ENCODE peak calls at places on chromosomes 1 and 21, in nine cellular contexts. One of them, this sample, is unnamed.

GRCh38 chr1:192604979-192605620 is 29.5 kb downstream of the RGS1 start:
- DNase-seq in HL-60: no peak
- DNase-seq in GM12865: peak
- DNase-seq in prostate gland: no peak
- DNase-seq in CD4-positive, alpha-beta T cell: no peak
- DNase-seq in Calu3: no peak
- DNase-seq in osteocyte: no peak
- DNase-seq in AG04449: no peak
- DNase-seq in RWPE1: no peak
- DNase-seq in this sample: no peak

GRCh38 chr1:34907487-34908090 is 21.9 kb downstream of the DLGAP3 start:
- DNase-seq in HL-60: no peak
- DNase-seq in prostate gland: no peak
- DNase-seq in Calu3: no peak
- DNase-seq in RWPE1: no peak
- DNase-seq in AG04449: no peak
- DNase-seq in osteocyte: no peak
- DNase-seq in GM12865: no peak
- DNase-seq in CD4-positive, alpha-beta T cell: no peak
- DNase-seq in this sample: no peak

GRCh38 chr1:151199860-151200581 is 1.7 kb downstream of the PIP5K1A start:
- DNase-seq in CD4-positive, alpha-beta T cell: no peak
- DNase-seq in osteocyte: no peak
- DNase-seq in Calu3: no peak
- DNase-seq in GM12865: peak
- DNase-seq in prostate gland: no peak
- DNase-seq in RWPE1: peak
- DNase-seq in HL-60: no peak
- DNase-seq in AG04449: no peak
- DNase-seq in this sample: no peak

GRCh38 chr21:17343055-17343454 is 169.8 kb upstream of the CXADR start:
- DNase-seq in prostate gland: no peak
- DNase-seq in GM12865: peak
- DNase-seq in AG04449: no peak
- DNase-seq in osteocyte: no peak
- DNase-seq in HL-60: no peak
- DNase-seq in Calu3: peak
- DNase-seq in CD4-positive, alpha-beta T cell: no peak
- DNase-seq in RWPE1: peak
- DNase-seq in this sample: no peak

GRCh38 chr1:94713472-94714141 is 106.5 kb upstream of the SLC44A3 start:
- DNase-seq in GM12865: peak
- DNase-seq in RWPE1: peak
- DNase-seq in HL-60: peak
- DNase-seq in CD4-positive, alpha-beta T cell: no peak
- DNase-seq in Calu3: peak
- DNase-seq in osteocyte: no peak
- DNase-seq in prostate gland: peak
- DNase-seq in AG04449: peak
- DNase-seq in this sample: peak

GRCh38 chr1:82392513-82392912 is 591.8 kb downstream of the ADGRL2 start:
- DNase-seq in GM12865: no peak
- DNase-seq in AG04449: peak
- DNase-seq in Calu3: no peak
- DNase-seq in osteocyte: no peak
- DNase-seq in HL-60: no peak
- DNase-seq in prostate gland: no peak
- DNase-seq in CD4-positive, alpha-beta T cell: no peak
- DNase-seq in RWPE1: peak
- DNase-seq in this sample: no peak

GRCh38 chr1:62100442-62100841 is 94.2 kb upstream of the L1TD1 start:
- DNase-seq in AG04449: no peak
- DNase-seq in RWPE1: no peak
- DNase-seq in HL-60: no peak
- DNase-seq in osteocyte: no peak
- DNase-seq in CD4-positive, alpha-beta T cell: no peak
- DNase-seq in Calu3: no peak
- DNase-seq in prostate gland: no peak
- DNase-seq in GM12865: no peak
- DNase-seq in this sample: no peak

GRCh38 chr1:113684153-113684541 is 75.1 kb downstream of the PHTF1 start:
- DNase-seq in CD4-positive, alpha-beta T cell: no peak
- DNase-seq in GM12865: no peak
- DNase-seq in prostate gland: peak
- DNase-seq in AG04449: no peak
- DNase-seq in Calu3: no peak
- DNase-seq in HL-60: no peak
- DNase-seq in osteocyte: no peak
- DNase-seq in RWPE1: no peak
- DNase-seq in this sample: no peak

GRCh38 chr1:91864017-91864700 is 21.8 kb downstream of the TGFBR3 start:
- DNase-seq in RWPE1: peak
- DNase-seq in HL-60: no peak
- DNase-seq in prostate gland: peak
- DNase-seq in CD4-positive, alpha-beta T cell: no peak
- DNase-seq in osteocyte: no peak
- DNase-seq in Calu3: no peak
- DNase-seq in GM12865: peak
- DNase-seq in AG04449: no peak
- DNase-seq in this sample: no peak

GRCh38 chr1:77560741-77561140 is 121.7 kb downstream of the ZZZ3 start:
- DNase-seq in HL-60: no peak
- DNase-seq in CD4-positive, alpha-beta T cell: no peak
- DNase-seq in GM12865: no peak
- DNase-seq in Calu3: no peak
- DNase-seq in prostate gland: no peak
- DNase-seq in RWPE1: no peak
- DNase-seq in AG04449: no peak
- DNase-seq in osteocyte: no peak
- DNase-seq in this sample: no peak

GRCh38 chr1:67347688-67348472 is 40.2 kb downstream of the IL12RB2 start:
- DNase-seq in CD4-positive, alpha-beta T cell: no peak
- DNase-seq in Calu3: peak
- DNase-seq in HL-60: no peak
- DNase-seq in prostate gland: peak
- DNase-seq in AG04449: no peak
- DNase-seq in GM12865: peak
- DNase-seq in RWPE1: peak
- DNase-seq in osteocyte: no peak
- DNase-seq in this sample: peak

GRCh38 chr1:41891403-41891896 is 27.3 kb downstream of the HIVEP3 start:
- DNase-seq in GM12865: peak
- DNase-seq in osteocyte: no peak
- DNase-seq in CD4-positive, alpha-beta T cell: peak
- DNase-seq in AG04449: no peak
- DNase-seq in RWPE1: peak
- DNase-seq in prostate gland: no peak
- DNase-seq in HL-60: no peak
- DNase-seq in Calu3: peak
- DNase-seq in this sample: peak

GRCh38 chr1:64215576-64215975 is 12.2 kb downstream of the UBE2U start:
- DNase-seq in prostate gland: no peak
- DNase-seq in osteocyte: no peak
- DNase-seq in Calu3: no peak
- DNase-seq in HL-60: no peak
- DNase-seq in GM12865: no peak
- DNase-seq in CD4-positive, alpha-beta T cell: no peak
- DNase-seq in AG04449: no peak
- DNase-seq in RWPE1: no peak
- DNase-seq in this sample: no peak

GRCh38 chr1:167762061-167762746 is 40.4 kb downstream of the MPZL1 start:
- DNase-seq in AG04449: no peak
- DNase-seq in Calu3: no peak
- DNase-seq in CD4-positive, alpha-beta T cell: peak
- DNase-seq in HL-60: no peak
- DNase-seq in osteocyte: no peak
- DNase-seq in RWPE1: no peak
- DNase-seq in GM12865: no peak
- DNase-seq in prostate gland: no peak
- DNase-seq in this sample: no peak
- TF ChIP-seq CTCF in AG04449: no peak
- TF ChIP-seq CTCF in Calu3: no peak
- TF ChIP-seq CTCF in CD4-positive, alpha-beta T cell: no peak
- TF ChIP-seq CTCF in HL-60: no peak
- TF ChIP-seq CTCF in osteocyte: no peak
- TF ChIP-seq CTCF in RWPE1: no peak
- TF ChIP-seq CTCF in GM12865: no peak
- TF ChIP-seq CTCF in prostate gland: no peak
- TF ChIP-seq CTCF in this sample: no peak

GRCh38 chr21:20040768-20041167 is 957.4 kb upstream of the NCAM2 start:
- DNase-seq in CD4-positive, alpha-beta T cell: no peak
- DNase-seq in AG04449: no peak
- DNase-seq in Calu3: no peak
- DNase-seq in GM12865: no peak
- DNase-seq in HL-60: no peak
- DNase-seq in osteocyte: no peak
- DNase-seq in RWPE1: no peak
- DNase-seq in prostate gland: no peak
- DNase-seq in this sample: no peak
- TF ChIP-seq CTCF in CD4-positive, alpha-beta T cell: no peak
- TF ChIP-seq CTCF in AG04449: no peak
- TF ChIP-seq CTCF in Calu3: no peak
- TF ChIP-seq CTCF in GM12865: no peak
- TF ChIP-seq CTCF in HL-60: no peak
- TF ChIP-seq CTCF in osteocyte: peak
- TF ChIP-seq CTCF in RWPE1: no peak
- TF ChIP-seq CTCF in prostate gland: no peak
- TF ChIP-seq CTCF in this sample: no peak

DNA sequence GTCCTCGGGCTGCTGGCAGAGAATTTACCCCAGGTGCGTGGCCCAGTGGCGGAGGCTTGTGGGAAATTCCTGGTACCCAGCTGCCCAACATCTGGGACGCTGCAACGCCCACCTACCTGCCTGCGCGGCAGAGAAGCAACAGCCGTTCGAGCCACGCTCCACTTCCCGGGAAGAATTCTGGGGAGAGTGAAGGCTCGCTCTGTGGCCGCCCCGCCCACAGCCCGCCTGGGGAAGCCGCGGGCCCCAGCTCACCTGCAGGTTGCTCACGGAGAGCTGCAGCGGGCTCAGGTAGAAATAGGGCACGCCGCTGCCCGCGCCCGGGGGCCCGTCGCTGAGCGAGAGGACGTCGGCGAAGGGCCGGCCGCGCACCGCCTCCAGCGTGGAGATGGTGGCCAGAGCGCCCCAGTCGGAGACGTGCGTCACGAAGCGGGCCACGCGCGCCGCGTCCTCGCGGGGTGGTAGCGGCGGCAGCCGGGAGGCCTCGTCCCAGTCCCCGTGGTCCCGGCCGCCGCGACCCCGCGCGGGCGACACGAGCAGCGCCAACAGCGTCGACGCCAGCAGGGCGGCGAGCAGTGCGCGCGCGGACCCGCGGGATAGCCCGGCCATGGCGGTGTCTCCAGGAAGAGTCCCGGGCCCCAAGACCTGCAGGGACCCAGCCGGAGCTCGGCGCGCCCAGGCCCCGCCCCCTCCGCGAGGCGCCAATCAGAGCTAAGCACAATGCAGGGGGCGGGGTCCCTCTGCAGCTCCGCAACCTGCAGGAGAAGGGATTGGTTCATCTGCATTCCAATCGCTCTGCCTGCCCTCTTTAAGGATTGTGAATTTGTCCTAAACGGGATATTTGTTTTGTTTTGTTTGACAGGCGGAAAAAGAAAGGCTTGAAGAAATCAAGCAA is at the start of gene CREG1:
- DNase-seq in Calu3: peak
- DNase-seq in RWPE1: peak
- DNase-seq in CD4-positive, alpha-beta T cell: peak
- DNase-seq in prostate gland: peak
- DNase-seq in HL-60: peak
- DNase-seq in GM12865: peak
- DNase-seq in AG04449: no peak
- DNase-seq in osteocyte: peak
- DNase-seq in this sample: peak
- TF ChIP-seq CTCF in Calu3: no peak
- TF ChIP-seq CTCF in RWPE1: no peak
- TF ChIP-seq CTCF in CD4-positive, alpha-beta T cell: no peak
- TF ChIP-seq CTCF in prostate gland: peak
- TF ChIP-seq CTCF in HL-60: no peak
- TF ChIP-seq CTCF in GM12865: no peak
- TF ChIP-seq CTCF in AG04449: no peak
- TF ChIP-seq CTCF in osteocyte: no peak
- TF ChIP-seq CTCF in this sample: no peak

DNA sequence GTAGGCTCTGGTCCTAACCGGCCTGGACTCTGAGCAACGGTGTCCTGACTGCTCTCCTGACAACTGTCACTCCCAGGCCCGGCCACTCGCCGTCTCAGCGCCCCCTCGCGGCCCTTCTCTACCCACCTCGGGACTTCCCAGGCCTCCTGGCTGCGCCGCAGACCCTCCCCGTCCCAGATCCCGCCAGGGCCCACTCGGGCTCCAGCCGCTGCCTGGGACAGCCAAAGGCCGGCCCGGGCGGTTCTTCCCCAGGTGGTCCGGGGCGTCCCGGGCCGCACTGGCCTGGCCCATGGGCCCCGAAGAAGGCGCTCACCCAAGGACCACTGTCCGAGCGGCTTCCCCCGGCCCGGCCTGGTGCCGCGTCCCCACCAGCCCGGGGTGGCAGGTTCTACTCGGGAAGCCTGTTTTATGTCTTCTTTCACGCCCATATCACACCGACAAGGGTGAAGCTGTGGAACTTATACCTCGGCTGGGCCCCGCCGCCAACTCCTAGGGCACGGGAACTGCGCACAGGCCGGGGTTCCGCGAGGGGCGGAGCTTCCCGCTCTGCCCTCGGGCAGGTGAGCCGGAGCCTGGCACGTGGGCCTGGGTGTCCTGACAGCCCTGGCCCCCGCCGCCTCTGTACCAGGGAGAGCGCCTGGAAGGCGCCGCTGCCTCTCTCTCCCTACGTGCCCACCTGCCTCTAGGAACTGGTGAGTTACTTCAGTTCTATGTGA is 138.3 kb downstream of the TTLL7 start:
- DNase-seq in CD4-positive, alpha-beta T cell: peak
- DNase-seq in GM12865: peak
- DNase-seq in AG04449: no peak
- DNase-seq in Calu3: peak
- DNase-seq in HL-60: no peak
- DNase-seq in osteocyte: peak
- DNase-seq in prostate gland: peak
- DNase-seq in RWPE1: peak
- DNase-seq in this sample: peak
- TF ChIP-seq CTCF in CD4-positive, alpha-beta T cell: peak
- TF ChIP-seq CTCF in GM12865: peak
- TF ChIP-seq CTCF in AG04449: no peak
- TF ChIP-seq CTCF in Calu3: peak
- TF ChIP-seq CTCF in HL-60: peak
- TF ChIP-seq CTCF in osteocyte: peak
- TF ChIP-seq CTCF in prostate gland: peak
- TF ChIP-seq CTCF in RWPE1: peak
- TF ChIP-seq CTCF in this sample: peak

This sample was measured in GM10248.